ENCODE peak calls at places on chromosome 9, in ten cellular contexts. Q, T, B, Y, X, R, L, A, P and F are unnamed samples.
A peak's percentile ranks its signal among the peaks of the same experiment; 100 is the strongest.

GRCh38 chr9:121450241-121450640 is 49.4 kb downstream of the GGTA1 start:
- DNase-seq in Q (peak; percentile 6), T (no peak), B (no peak), Y (no peak), X (no peak), R (no peak), L (no peak), A (no peak), P (no peak), F (no peak)

GRCh38 chr9:131627846-131628820 is 82.8 kb downstream of the PRRT1B start:
- DNase-seq in Q (no peak), T (peak; percentile 59), B (peak; percentile 89), Y (peak; percentile 28), X (no peak), R (no peak), L (no peak), A (peak; percentile 71), P (no peak), F (peak; percentile 73)

GRCh38 chr9:19660019-19660418 is 128.8 kb downstream of the SLC24A2 start:
- DNase-seq in Q (no peak), T (no peak), B (no peak), Y (no peak), X (no peak), R (no peak), L (no peak), A (no peak), P (no peak), F (no peak)

GRCh38 chr9:96121162-96121561 is 180.8 kb downstream of the HSD17B3 start:
- DNase-seq in Q (no peak), T (no peak), B (no peak), Y (no peak), X (no peak), R (no peak), L (no peak), A (no peak), P (no peak), F (peak; percentile 27)

GRCh38 chr9:89500008-89500407 is 2.1 kb upstream of the SEMA4D start:
- DNase-seq in Q (no peak), T (no peak), B (no peak), Y (no peak), X (no peak), R (no peak), L (no peak), A (no peak), P (no peak), F (no peak)

GRCh38 chr9:89177401-89178161 is 1.0 kb downstream of the SHC3 start:
- DNase-seq in Q (no peak), T (no peak), B (peak; percentile 31), Y (peak; percentile 52), X (no peak), R (no peak), L (no peak), A (no peak), P (peak; percentile 38), F (no peak)

GRCh38 chr9:132644251-132644650 is 25.5 kb downstream of the DDX31 start:
- DNase-seq in Q (no peak), T (no peak), B (no peak), Y (no peak), X (peak; percentile 38), R (no peak), L (no peak), A (no peak), P (no peak), F (no peak)

GRCh38 chr9:83620841-83621636 is 1.9 kb upstream of the IDNK start:
- DNase-seq in Q (peak; percentile 39), T (peak; percentile 44), B (peak; percentile 49), Y (peak; percentile 66), X (peak; percentile 63), R (no peak), L (peak; percentile 35), A (peak; percentile 52), P (peak; percentile 35), F (peak; percentile 54)

GRCh38 chr9:83986223-83986622 is 5.6 kb downstream of the RMI1 start:
- DNase-seq in Q (no peak), T (no peak), B (no peak), Y (no peak), X (no peak), R (no peak), L (no peak), A (no peak), P (no peak), F (peak; percentile 37)

GRCh38 chr9:20844916-20845315 is 160.9 kb downstream of the FOCAD start:
- DNase-seq in Q (no peak), T (no peak), B (no peak), Y (no peak), X (no peak), R (no peak), L (no peak), A (peak; percentile 31), P (no peak), F (peak; percentile 8)

GRCh38 chr9:135343733-135344522 is 135.7 kb upstream of the PPP1R26 start:
- DNase-seq in Q (no peak), T (peak; percentile 67), B (peak; percentile 75), Y (peak; percentile 16), X (peak; percentile 34), R (no peak), L (peak; percentile 33), A (peak; percentile 5), P (peak; percentile 95), F (peak; percentile 6)

GRCh38 chr9:133238272-133238850 is 29.3 kb upstream of the OBP2B start:
- DNase-seq in Q (peak; percentile 41), T (peak; percentile 96), B (peak; percentile 94), Y (no peak), X (peak; percentile 88), R (no peak), L (no peak), A (no peak), P (peak; percentile 97), F (no peak)

GRCh38 chr9:81559741-81560140 is 129.6 kb downstream of the TLE1 start:
- DNase-seq in Q (no peak), T (no peak), B (no peak), Y (peak; percentile 90), X (peak; percentile 77), R (peak; percentile 81), L (no peak), A (peak; percentile 95), P (no peak), F (no peak)

GRCh38 chr9:124038239-124038638 is 26.7 kb downstream of the LHX2 start:
- DNase-seq in Q (no peak), T (peak; percentile 40), B (no peak), Y (no peak), X (no peak), R (no peak), L (no peak), A (no peak), P (no peak), F (no peak)

GRCh38 chr9:98117984-98118639 is 910 bp downstream of the TRIM14 start:
- DNase-seq in Q (no peak), T (peak; percentile 61), B (peak; percentile 78), Y (no peak), X (peak; percentile 62), R (no peak), L (peak; percentile 67), A (peak; percentile 28), P (no peak), F (peak; percentile 65)

GRCh38 chr9:37300620-37301368 is 121.7 kb upstream of the GRHPR start:
- DNase-seq in Q (no peak), T (no peak), B (no peak), Y (peak; percentile 47), X (no peak), R (no peak), L (no peak), A (peak; percentile 49), P (no peak), F (no peak)

GRCh38 chr9:92730897-92731296 is 33.7 kb downstream of the BICD2 start:
- DNase-seq in Q (no peak), T (no peak), B (no peak), Y (no peak), X (no peak), R (no peak), L (no peak), A (no peak), P (no peak), F (no peak)

GRCh38 chr9:133656211-133657119 is 20.3 kb downstream of the DBH start:
- DNase-seq in Q (no peak), T (no peak), B (no peak), Y (no peak), X (no peak), R (no peak), L (no peak), A (no peak), P (no peak), F (no peak)

GRCh38 chr9:38362912-38363588 is 29.5 kb upstream of the ALDH1B1 start:
- DNase-seq in Q (peak; percentile 75), T (peak; percentile 61), B (no peak), Y (peak; percentile 88), X (peak; percentile 72), R (peak; percentile 59), L (no peak), A (peak; percentile 85), P (peak; percentile 27), F (peak; percentile 85)

GRCh38 chr9:800561-800960 is 40.9 kb upstream of the DMRT1 start:
- DNase-seq in Q (no peak), T (no peak), B (no peak), Y (no peak), X (no peak), R (no peak), L (no peak), A (no peak), P (no peak), F (no peak)

GRCh38 chr9:134130503-134131375 is 5.1 kb upstream of the WDR5 start:
- DNase-seq in Q (no peak), T (peak; percentile 41), B (peak; percentile 53), Y (peak; percentile 60), X (no peak), R (no peak), L (no peak), A (peak; percentile 11), P (peak; percentile 47), F (no peak)